ENCODE peak calls at places on chromosomes 5 and 9, in eight cellular contexts. One of them, this sample, is unnamed.

GRCh38 chr5:446864-447263 is 3.9 kb downstream of the EXOC3 start:
- DNase-seq in tibial nerve: no peak
- DNase-seq in uterus: no peak
- DNase-seq in body of pancreas: no peak
- DNase-seq in stomach: no peak
- DNase-seq in heart left ventricle: no peak
- DNase-seq in endothelial cell of umbilical vein: peak; percentile 32
- DNase-seq in IMR-90: peak; percentile 51
- DNase-seq in this sample: no peak

GRCh38 chr5:167587768-167588167 is 703.7 kb upstream of the WWC1 start:
- DNase-seq in tibial nerve: no peak
- DNase-seq in uterus: no peak
- DNase-seq in body of pancreas: peak; percentile 11
- DNase-seq in stomach: no peak
- DNase-seq in heart left ventricle: no peak
- DNase-seq in endothelial cell of umbilical vein: no peak
- DNase-seq in IMR-90: peak; percentile 22
- DNase-seq in this sample: no peak

GRCh38 chr9:4435197-4435596 is 55.1 kb upstream of the SLC1A1 start:
- DNase-seq in tibial nerve: no peak
- DNase-seq in uterus: no peak
- DNase-seq in body of pancreas: no peak
- DNase-seq in stomach: no peak
- DNase-seq in heart left ventricle: no peak
- DNase-seq in endothelial cell of umbilical vein: no peak
- DNase-seq in IMR-90: peak; percentile 23
- DNase-seq in this sample: no peak

GRCh38 chr9:83537331-83538171 is 650 bp downstream of the FRMD3 start:
- DNase-seq in tibial nerve: no peak
- DNase-seq in uterus: no peak
- DNase-seq in body of pancreas: no peak
- DNase-seq in stomach: no peak
- DNase-seq in heart left ventricle: no peak
- DNase-seq in endothelial cell of umbilical vein: no peak
- DNase-seq in IMR-90: no peak
- DNase-seq in this sample: no peak

GRCh38 chr9:134570151-134570621 is 71.4 kb upstream of the COL5A1 start:
- DNase-seq in tibial nerve: no peak
- DNase-seq in uterus: peak; percentile 5
- DNase-seq in body of pancreas: peak; percentile 5
- DNase-seq in stomach: peak; percentile 21
- DNase-seq in heart left ventricle: no peak
- DNase-seq in endothelial cell of umbilical vein: no peak
- DNase-seq in IMR-90: no peak
- DNase-seq in this sample: no peak

GRCh38 chr5:132227485-132228240 is at the start of gene P4HA2:
- DNase-seq in tibial nerve: peak; percentile 64
- DNase-seq in uterus: peak; percentile 78
- DNase-seq in body of pancreas: peak; percentile 94
- DNase-seq in stomach: peak; percentile 92
- DNase-seq in heart left ventricle: peak; percentile 86
- DNase-seq in endothelial cell of umbilical vein: peak; percentile 71
- DNase-seq in IMR-90: peak; percentile 65
- DNase-seq in this sample: peak; percentile 91

GRCh38 chr5:164013077-164013670 is 507.8 kb downstream of the MAT2B start:
- DNase-seq in tibial nerve: peak; percentile 55
- DNase-seq in uterus: peak; percentile 24
- DNase-seq in body of pancreas: peak; percentile 53
- DNase-seq in stomach: peak; percentile 51
- DNase-seq in heart left ventricle: no peak
- DNase-seq in endothelial cell of umbilical vein: peak; percentile 88
- DNase-seq in IMR-90: peak; percentile 86
- DNase-seq in this sample: no peak

GRCh38 chr9:129954868-129955550 is 88.0 kb downstream of the FNBP1 start:
- DNase-seq in tibial nerve: no peak
- DNase-seq in uterus: no peak
- DNase-seq in body of pancreas: no peak
- DNase-seq in stomach: no peak
- DNase-seq in heart left ventricle: no peak
- DNase-seq in endothelial cell of umbilical vein: peak; percentile 45
- DNase-seq in IMR-90: peak; percentile 33
- DNase-seq in this sample: no peak

GRCh38 chr5:33120671-33121070 is 320.1 kb upstream of the TARS1 start:
- DNase-seq in tibial nerve: no peak
- DNase-seq in uterus: no peak
- DNase-seq in body of pancreas: no peak
- DNase-seq in stomach: no peak
- DNase-seq in heart left ventricle: no peak
- DNase-seq in endothelial cell of umbilical vein: no peak
- DNase-seq in IMR-90: peak; percentile 90
- DNase-seq in this sample: no peak

GRCh38 chr9:4489562-4489918 is 728 bp upstream of the SLC1A1 start:
- DNase-seq in tibial nerve: peak; percentile 9
- DNase-seq in uterus: no peak
- DNase-seq in body of pancreas: peak; percentile 23
- DNase-seq in stomach: peak; percentile 44
- DNase-seq in heart left ventricle: no peak
- DNase-seq in endothelial cell of umbilical vein: no peak
- DNase-seq in IMR-90: no peak
- DNase-seq in this sample: no peak

DNA sequence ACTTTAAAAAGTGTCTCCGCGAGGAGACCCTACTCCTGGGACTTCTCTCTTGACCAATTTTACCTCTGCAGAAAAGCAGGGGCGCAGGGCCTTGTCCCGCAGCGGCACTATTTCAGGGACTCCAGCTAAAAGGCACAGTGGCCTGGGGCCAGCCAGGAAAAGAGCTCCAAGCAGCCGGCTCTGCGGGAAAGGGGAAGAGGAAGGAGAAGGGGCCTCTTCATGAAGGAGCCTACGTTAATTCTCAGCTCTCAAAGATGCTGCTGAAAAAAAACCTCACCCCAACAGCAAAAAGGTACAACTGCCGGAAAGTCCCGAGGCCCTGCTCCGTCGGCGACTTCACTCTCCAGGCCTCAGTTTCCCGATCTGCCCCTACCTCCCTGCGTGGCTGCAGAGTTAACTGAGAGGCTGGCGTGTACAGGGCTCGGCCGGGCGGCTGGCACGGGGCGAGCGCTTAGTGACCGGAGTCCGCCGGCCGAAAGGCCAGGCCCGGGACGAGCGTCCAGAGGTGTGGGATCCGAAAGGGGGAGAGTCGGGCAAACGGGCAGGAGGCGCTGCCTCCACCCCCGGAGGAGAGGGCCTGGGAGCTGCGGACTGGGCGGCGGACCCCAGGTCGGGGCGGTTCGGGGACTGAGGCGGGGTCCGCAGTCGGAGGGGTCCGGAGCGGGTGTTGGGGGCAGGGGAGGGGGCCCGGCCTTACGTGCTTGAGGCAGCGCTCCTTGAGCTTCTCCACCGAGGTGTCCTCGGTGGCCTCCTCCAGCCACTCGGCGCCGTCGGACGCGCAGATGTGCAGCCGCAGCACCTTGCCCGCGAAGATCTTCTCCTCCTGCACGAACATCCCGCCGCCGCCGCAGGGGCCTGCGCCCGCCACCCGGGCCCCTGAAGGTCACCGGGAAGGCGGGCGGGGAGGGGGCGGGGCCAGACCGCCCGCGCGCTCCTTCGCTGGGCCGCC is 571 bp downstream of the UBAC1 start:
- DNase-seq in tibial nerve: peak; percentile 23
- DNase-seq in uterus: no peak
- DNase-seq in body of pancreas: peak; percentile 27
- DNase-seq in stomach: peak; percentile 35
- DNase-seq in heart left ventricle: no peak
- DNase-seq in endothelial cell of umbilical vein: peak; percentile 29
- DNase-seq in IMR-90: no peak
- DNase-seq in this sample: no peak
- TF ChIP-seq POLR2A in tibial nerve: no peak
- TF ChIP-seq POLR2A in uterus: no peak
- TF ChIP-seq POLR2A in body of pancreas: no peak
- TF ChIP-seq POLR2A in stomach: no peak
- TF ChIP-seq POLR2A in heart left ventricle: peak; percentile 50
- TF ChIP-seq POLR2A in endothelial cell of umbilical vein: no peak
- TF ChIP-seq POLR2A in IMR-90: no peak
- TF ChIP-seq POLR2A in this sample: no peak

GRCh38 chr9:113995963-113996362 is 82.1 kb downstream of the AMBP start:
- DNase-seq in tibial nerve: no peak
- DNase-seq in uterus: peak; percentile 11
- DNase-seq in body of pancreas: peak; percentile 9
- DNase-seq in stomach: peak; percentile 19
- DNase-seq in heart left ventricle: no peak
- DNase-seq in endothelial cell of umbilical vein: no peak
- DNase-seq in IMR-90: no peak
- DNase-seq in this sample: peak; percentile 13
- H3K27me3 ChIP-seq in tibial nerve: no peaks in the 10 kb centered on the region
- H3K27me3 ChIP-seq in uterus: no peaks in the 10 kb centered on the region
- H3K27me3 ChIP-seq in body of pancreas: no peaks in the 10 kb centered on the region
- H3K27me3 ChIP-seq in stomach: no peaks in the 10 kb centered on the region
- H3K27me3 ChIP-seq in heart left ventricle: no peaks in the 10 kb centered on the region
- H3K27me3 ChIP-seq in endothelial cell of umbilical vein: no peaks in the 10 kb centered on the region
- H3K27me3 ChIP-seq in IMR-90: no peaks in the 10 kb centered on the region
- H3K27me3 ChIP-seq in this sample: no peaks in the 10 kb centered on the region

GRCh38 chr9:8365029-8365428 is 565.5 kb upstream of the DMAC1 start:
- DNase-seq in tibial nerve: no peak
- DNase-seq in uterus: no peak
- DNase-seq in body of pancreas: no peak
- DNase-seq in stomach: no peak
- DNase-seq in heart left ventricle: no peak
- DNase-seq in endothelial cell of umbilical vein: peak; percentile 94
- DNase-seq in IMR-90: peak; percentile 76
- DNase-seq in this sample: no peak

GRCh38 chr9:8365466-8366160 is 566.0 kb upstream of the DMAC1 start:
- DNase-seq in tibial nerve: no peak
- DNase-seq in uterus: no peak
- DNase-seq in body of pancreas: no peak
- DNase-seq in stomach: no peak
- DNase-seq in heart left ventricle: no peak
- DNase-seq in endothelial cell of umbilical vein: no peak
- DNase-seq in IMR-90: no peak
- DNase-seq in this sample: no peak

GRCh38 chr9:8362250-8362649 is 562.7 kb upstream of the DMAC1 start:
- DNase-seq in tibial nerve: no peak
- DNase-seq in uterus: no peak
- DNase-seq in body of pancreas: no peak
- DNase-seq in stomach: no peak
- DNase-seq in heart left ventricle: no peak
- DNase-seq in endothelial cell of umbilical vein: no peak
- DNase-seq in IMR-90: no peak
- DNase-seq in this sample: no peak

GRCh38 chr9:8364021-8364782 is 564.6 kb upstream of the DMAC1 start:
- DNase-seq in tibial nerve: no peak
- DNase-seq in uterus: no peak
- DNase-seq in body of pancreas: no peak
- DNase-seq in stomach: no peak
- DNase-seq in heart left ventricle: peak; percentile 34
- DNase-seq in endothelial cell of umbilical vein: no peak
- DNase-seq in IMR-90: no peak
- DNase-seq in this sample: no peak

GRCh38 chr9:8361364-8361763 is 561.8 kb upstream of the DMAC1 start:
- DNase-seq in tibial nerve: no peak
- DNase-seq in uterus: no peak
- DNase-seq in body of pancreas: no peak
- DNase-seq in stomach: no peak
- DNase-seq in heart left ventricle: no peak
- DNase-seq in endothelial cell of umbilical vein: no peak
- DNase-seq in IMR-90: no peak
- DNase-seq in this sample: no peak
- H3K9me3 ChIP-seq in tibial nerve: no peaks in the 10 kb centered on the region
- H3K9me3 ChIP-seq in uterus: no peaks in the 10 kb centered on the region
- H3K9me3 ChIP-seq in body of pancreas: no peaks in the 10 kb centered on the region
- H3K9me3 ChIP-seq in stomach: no peaks in the 10 kb centered on the region
- H3K9me3 ChIP-seq in heart left ventricle: no peaks in the 10 kb centered on the region
- H3K9me3 ChIP-seq in endothelial cell of umbilical vein: no peaks in the 10 kb centered on the region
- H3K9me3 ChIP-seq in IMR-90: no peaks in the 10 kb centered on the region
- H3K9me3 ChIP-seq in this sample: no peaks in the 10 kb centered on the region

GRCh38 chr5:9192286-9192685 is 353.6 kb downstream of the SEMA5A start:
- DNase-seq in tibial nerve: no peak
- DNase-seq in uterus: no peak
- DNase-seq in body of pancreas: no peak
- DNase-seq in stomach: no peak
- DNase-seq in heart left ventricle: no peak
- DNase-seq in endothelial cell of umbilical vein: no peak
- DNase-seq in IMR-90: no peak
- DNase-seq in this sample: no peak
- TF ChIP-seq POLR2A in tibial nerve: no peak
- TF ChIP-seq POLR2A in uterus: no peak
- TF ChIP-seq POLR2A in body of pancreas: no peak
- TF ChIP-seq POLR2A in stomach: no peak
- TF ChIP-seq POLR2A in heart left ventricle: no peak
- TF ChIP-seq POLR2A in endothelial cell of umbilical vein: no peak
- TF ChIP-seq POLR2A in IMR-90: no peak
- TF ChIP-seq POLR2A in this sample: no peak

This sample was measured in Peyer's patch.